ENCODE peak calls at places on chromosomes 6 and 20, in ten cellular contexts. G, Y, W, K, A, L, N, M, U and E are unnamed samples.

GRCh38 chr6:34383171-34383631 is 9.3 kb downstream of the NUDT3 start:
- DNase-seq in G (no peak), M (no peak), A (peak), L (no peak), N (no peak), W (no peak), Y (peak), U (no peak), K (no peak), E (no peak)

GRCh38 chr6:45422541-45423110 is 44.9 kb upstream of the SUPT3H start:
- DNase-seq in G (peak), N (peak), M (no peak), Y (peak), W (peak), U (peak), L (peak), A (peak), K (no peak), E (no peak)

GRCh38 chr6:112501705-112502104 is 154.6 kb downstream of the RFPL4B start:
- DNase-seq in W (no peak), K (no peak), A (peak), G (peak), M (no peak), U (peak), N (no peak), L (no peak), Y (no peak), E (peak)

GRCh38 chr20:58559368-58559729 is 44.1 kb upstream of the APCDD1L start:
- DNase-seq in N (no peak), U (no peak), M (no peak), L (no peak), A (no peak), K (peak), W (no peak), Y (no peak), G (no peak), E (no peak)

GRCh38 chr6:1607557-1608221 is 2.0 kb upstream of the FOXC1 start:
- DNase-seq in A (no peak), G (no peak), L (no peak), N (no peak), Y (no peak), K (peak), U (peak), M (no peak), W (no peak), E (no peak)

GRCh38 chr6:35312763-35313125 is 15.1 kb downstream of the DEF6 start:
- DNase-seq in A (no peak), K (no peak), L (no peak), G (no peak), U (no peak), N (no peak), W (no peak), M (no peak), Y (no peak), E (no peak)

GRCh38 chr6:168908887-168909286 is 344.8 kb downstream of the THBS2 start:
- DNase-seq in K (peak), Y (peak), U (no peak), A (peak), M (no peak), L (no peak), W (no peak), N (no peak), G (no peak), E (no peak)

GRCh38 chr6:56613247-56613851 is 29.3 kb downstream of the DST start:
- DNase-seq in L (no peak), K (no peak), W (no peak), Y (no peak), A (no peak), G (no peak), M (no peak), U (no peak), N (no peak), E (no peak)

GRCh38 chr20:33178726-33179125 is 10.8 kb downstream of the BPIFA2 start:
- DNase-seq in N (no peak), W (peak), M (no peak), L (peak), K (peak), A (no peak), Y (no peak), U (no peak), G (no peak), E (no peak)

GRCh38 chr20:32763202-32763999 is 1.2 kb downstream of the DNMT3B start:
- DNase-seq in K (no peak), L (no peak), A (no peak), M (peak), G (no peak), N (no peak), W (no peak), Y (no peak), U (no peak), E (no peak)

GRCh38 chr6:134830945-134831344 is 119.0 kb downstream of the ALDH8A1 start:
- DNase-seq in K (no peak), L (no peak), U (no peak), N (no peak), W (no peak), Y (no peak), G (no peak), M (no peak), A (no peak), E (no peak)

GRCh38 chr6:92521553-92521952 is 897.8 kb downstream of the EPHA7 start:
- DNase-seq in W (no peak), L (no peak), A (no peak), Y (no peak), U (no peak), N (no peak), G (no peak), M (no peak), K (no peak), E (no peak)

GRCh38 chr6:42451146-42451594 is 556 bp downstream of the TRERF1 start:
- DNase-seq in M (no peak), W (no peak), K (no peak), U (no peak), L (no peak), A (no peak), Y (no peak), G (no peak), N (no peak), E (no peak)

GRCh38 chr20:2955257-2955950 is 82.1 kb downstream of the PTPRA start:
- DNase-seq in M (no peak), L (no peak), K (no peak), U (no peak), G (no peak), A (no peak), W (no peak), N (no peak), Y (peak), E (no peak)

GRCh38 chr20:41717464-41717863 is 99.3 kb upstream of the CHD6 start:
- DNase-seq in W (peak), G (no peak), N (no peak), A (peak), M (no peak), U (no peak), Y (no peak), K (no peak), L (no peak), E (no peak)

GRCh38 chr20:46151936-46152335 is 33.8 kb downstream of the CD40 start:
- DNase-seq in M (no peak), A (no peak), K (no peak), L (no peak), W (no peak), G (no peak), U (no peak), N (no peak), Y (no peak), E (no peak)

GRCh38 chr6:145891126-145891525 is 73.0 kb downstream of the SHPRH start:
- DNase-seq in W (no peak), A (peak), U (no peak), N (no peak), K (no peak), Y (peak), G (no peak), L (no peak), M (no peak), E (no peak)

GRCh38 chr20:14622796-14623195 is 285.4 kb upstream of the FLRT3 start:
- DNase-seq in K (peak), M (no peak), G (no peak), U (no peak), N (no peak), Y (no peak), W (peak), L (no peak), A (peak), E (peak)

GRCh38 chr6:150900049-150900448 is 34.5 kb downstream of the MTHFD1L start:
- DNase-seq in L (no peak), Y (no peak), A (no peak), N (no peak), K (no peak), M (no peak), G (no peak), U (no peak), W (no peak), E (no peak)

GRCh38 chr6:168417158-168417557 is 23.8 kb upstream of the SMOC2 start:
- DNase-seq in M (peak), W (no peak), G (no peak), A (peak), N (no peak), U (peak), L (no peak), K (no peak), Y (no peak), E (no peak)

GRCh38 chr6:148223424-148223842 is 119.2 kb upstream of the SASH1 start:
- DNase-seq in L (no peak), A (no peak), U (no peak), Y (peak), W (no peak), K (peak), M (no peak), G (no peak), N (no peak), E (no peak)

GRCh38 chr20:49186535-49187329 is 1.4 kb downstream of the STAU1 start:
- DNase-seq in L (peak), Y (peak), N (peak), W (peak), G (peak), A (peak), K (peak), U (peak), M (peak), E (peak)

GRCh38 chr6:21001736-21002135 is 467.5 kb downstream of the CDKAL1 start:
- DNase-seq in K (no peak), G (no peak), Y (peak), A (peak), W (no peak), M (no peak), L (no peak), U (no peak), N (no peak), E (no peak)

GRCh38 chr6:147035891-147036290 is 168.3 kb upstream of the STXBP5 start:
- DNase-seq in A (peak), G (no peak), L (no peak), N (no peak), Y (no peak), M (no peak), K (no peak), U (no peak), W (no peak), E (no peak)

GRCh38 chr20:18256440-18257090 is 31.8 kb upstream of the ZNF133 start:
- DNase-seq in U (no peak), L (no peak), M (no peak), Y (no peak), K (no peak), N (no peak), W (no peak), A (no peak), G (no peak), E (no peak)

GRCh38 chr6:67212584-67212983 is 1422.5 kb upstream of the ADGRB3 start:
- DNase-seq in N (no peak), M (no peak), A (no peak), L (no peak), K (no peak), U (no peak), W (no peak), G (no peak), Y (no peak), E (no peak)

GRCh38 chr20:9286501-9286900 is 217.6 kb downstream of the PLCB4 start:
- DNase-seq in M (no peak), G (no peak), K (no peak), U (no peak), Y (no peak), L (no peak), N (no peak), A (no peak), W (no peak), E (no peak)

GRCh38 chr6:32666420-32667300 is at the start of gene HLA-DQB1:
- DNase-seq in L (no peak), N (no peak), K (no peak), G (peak), A (peak), Y (no peak), U (no peak), M (no peak), W (no peak), E (no peak)

GRCh38 chr6:133992992-133993682 is 40.1 kb downstream of the TBPL1 start:
- DNase-seq in U (no peak), G (no peak), L (no peak), Y (no peak), K (no peak), W (no peak), A (peak), N (no peak), M (no peak), E (no peak)

GRCh38 chr20:363319-364078 is 16.6 kb downstream of the NRSN2 start:
- DNase-seq in W (no peak), M (no peak), Y (peak), A (no peak), L (no peak), N (no peak), U (no peak), K (peak), G (no peak), E (no peak)

GRCh38 chr6:38079107-38079506 is 259.6 kb downstream of the ZFAND3 start:
- DNase-seq in L (no peak), U (no peak), M (no peak), Y (no peak), K (no peak), N (no peak), G (no peak), A (no peak), W (no peak), E (no peak)

GRCh38 chr20:8545212-8545611 is 413.1 kb downstream of the PLCB1 start:
- DNase-seq in M (no peak), G (no peak), K (no peak), U (no peak), A (peak), W (no peak), N (no peak), Y (peak), L (no peak), E (no peak)

GRCh38 chr20:23915844-23916243 is 36.3 kb upstream of the CST5 start:
- DNase-seq in L (no peak), U (no peak), Y (no peak), M (no peak), K (no peak), N (no peak), W (no peak), A (no peak), G (no peak), E (no peak)

GRCh38 chr6:160069459-160069858 is 52.2 kb upstream of the SLC22A1 start:
- DNase-seq in L (no peak), G (no peak), W (no peak), Y (no peak), N (no peak), A (no peak), K (no peak), U (no peak), M (no peak), E (no peak)

GRCh38 chr6:22964334-22964733 is 395.0 kb downstream of the HDGFL1 start:
- DNase-seq in Y (no peak), W (no peak), N (no peak), K (no peak), L (no peak), U (no peak), M (no peak), G (no peak), A (no peak), E (no peak)

GRCh38 chr6:52221302-52221701 is 23.0 kb downstream of the IL17F start:
- DNase-seq in N (no peak), K (no peak), M (no peak), U (no peak), L (no peak), Y (no peak), W (no peak), A (no peak), G (no peak), E (no peak)

GRCh38 chr20:856361-856775 is 22.9 kb downstream of the FAM110A start:
- DNase-seq in L (no peak), W (no peak), K (peak), N (peak), G (no peak), U (no peak), A (peak), Y (peak), M (peak), E (peak)

GRCh38 chr6:73043446-73043845 is 181.8 kb downstream of the KHDC1L start:
- DNase-seq in W (no peak), G (no peak), L (no peak), N (no peak), U (no peak), A (no peak), K (no peak), M (no peak), Y (no peak), E (peak)

GRCh38 chr6:132443206-132443605 is 41.9 kb upstream of the MOXD1 start:
- DNase-seq in U (no peak), W (no peak), Y (peak), G (no peak), L (no peak), A (peak), N (no peak), K (no peak), M (no peak), E (no peak)

DNA sequence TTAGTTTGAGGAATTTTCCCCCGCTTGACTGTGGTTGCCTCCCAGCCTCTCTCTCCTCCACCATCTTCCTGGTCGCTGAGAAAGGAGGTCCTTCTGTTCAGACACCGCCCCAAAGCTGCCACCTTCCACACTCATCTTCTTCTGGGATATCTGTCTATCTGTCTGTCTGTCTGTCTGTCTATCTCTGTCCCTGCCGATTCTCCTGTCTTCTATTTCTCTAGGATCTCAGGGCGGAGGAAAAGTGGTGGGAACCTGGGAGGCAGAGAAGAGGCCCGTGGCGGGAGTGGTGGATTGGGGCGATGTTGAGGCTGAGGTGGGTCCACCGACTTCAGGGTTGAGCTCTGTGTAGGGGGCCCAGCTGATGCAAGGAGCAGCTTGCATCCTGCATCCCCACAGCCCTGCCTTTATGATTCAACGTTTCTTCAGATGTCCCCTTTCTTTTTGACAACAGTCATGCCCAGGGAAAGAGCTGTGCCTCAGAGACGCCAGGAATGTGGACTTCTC is 196.9 kb upstream of the ZNF184 start:
- DNase-seq in W (no peak), L (no peak), Y (no peak), K (no peak), N (no peak), A (no peak), U (no peak), M (no peak), G (no peak), E (no peak)
- H3K4me3 ChIP-seq in W (no peak), L (no peak), Y (peak), K (peak), N (no peak), A (peak), U (no peak), M (no peak), G (no peak), E (peak)

GRCh38 chr6:156167289-156168076 is 609.7 kb upstream of the ARID1B start:
- DNase-seq in Y (peak), G (peak), L (no peak), N (no peak), M (no peak), U (no peak), A (peak), W (no peak), K (no peak), E (peak)
- H3K4me3 ChIP-seq in Y (no peak), G (peak), L (no peak), N (no peak), M (peak), U (peak), A (no peak), W (peak), K (no peak), E (no peak)

DNA sequence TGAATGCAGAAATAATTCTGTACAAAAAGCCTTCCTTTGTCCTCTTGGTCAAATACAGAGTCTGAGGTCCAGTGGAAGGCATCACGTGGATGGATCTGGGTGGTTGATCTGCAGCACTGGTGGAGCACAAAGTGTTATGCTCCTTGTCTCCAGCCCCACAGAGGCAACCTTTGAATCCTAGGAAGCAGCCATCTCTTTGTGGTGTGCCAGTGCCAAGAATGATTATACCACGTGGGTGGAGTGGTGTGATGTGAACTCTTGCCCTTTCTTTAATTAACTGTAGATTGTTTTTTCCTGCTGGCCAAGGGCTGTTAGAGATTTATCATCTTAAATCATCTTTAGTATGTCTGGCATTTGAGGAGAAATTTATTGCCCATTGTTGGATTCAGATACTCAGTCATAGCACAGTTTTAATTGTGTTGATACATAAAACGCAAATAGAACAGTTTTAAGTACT is 31.1 kb downstream of the NCOA7 start:
- DNase-seq in K (peak), G (no peak), M (no peak), W (no peak), U (no peak), Y (no peak), A (no peak), N (no peak), L (no peak), E (no peak)
- H3K4me3 ChIP-seq in K (no peak), G (no peak), M (no peak), W (no peak), U (no peak), Y (no peak), A (no peak), N (no peak), L (no peak), E (no peak)

GRCh38 chr6:83182114-83182513 is 11.0 kb downstream of the PGM3 start:
- DNase-seq in L (no peak), K (no peak), U (no peak), G (no peak), A (no peak), N (no peak), M (no peak), Y (no peak), W (no peak), E (no peak)

GRCh38 chr6:83180396-83180950 is 12.6 kb downstream of the PGM3 start:
- DNase-seq in G (no peak), M (no peak), W (no peak), A (no peak), K (no peak), L (no peak), U (no peak), Y (no peak), N (no peak), E (no peak)

GRCh38 chr6:83188501-83188900 is 4.6 kb downstream of the PGM3 start:
- DNase-seq in U (no peak), A (no peak), K (no peak), Y (no peak), M (no peak), L (no peak), W (no peak), N (no peak), G (no peak), E (no peak)

GRCh38 chr6:83185096-83185495 is 8.0 kb downstream of the PGM3 start:
- DNase-seq in L (no peak), M (no peak), A (no peak), N (no peak), U (no peak), W (no peak), G (no peak), Y (no peak), K (no peak), E (no peak)

GRCh38 chr6:83183082-83183828 is 9.8 kb downstream of the PGM3 start:
- DNase-seq in U (no peak), N (no peak), Y (peak), G (no peak), L (no peak), W (no peak), M (no peak), A (peak), K (no peak), E (no peak)
- H3K4me3 ChIP-seq in U (no peak), N (no peak), Y (no peak), G (no peak), L (no peak), W (no peak), M (no peak), A (no peak), K (no peak), E (no peak)

GRCh38 chr6:114343782-114344144 is 940 bp upstream of the HS3ST5 start:
- DNase-seq in N (no peak), M (no peak), K (no peak), A (no peak), W (no peak), Y (no peak), U (no peak), G (no peak), L (no peak), E (no peak)
- H3K4me3 ChIP-seq in N (no peak), M (no peak), K (peak), A (peak), W (peak), Y (no peak), U (peak), G (peak), L (no peak), E (peak)

DNA sequence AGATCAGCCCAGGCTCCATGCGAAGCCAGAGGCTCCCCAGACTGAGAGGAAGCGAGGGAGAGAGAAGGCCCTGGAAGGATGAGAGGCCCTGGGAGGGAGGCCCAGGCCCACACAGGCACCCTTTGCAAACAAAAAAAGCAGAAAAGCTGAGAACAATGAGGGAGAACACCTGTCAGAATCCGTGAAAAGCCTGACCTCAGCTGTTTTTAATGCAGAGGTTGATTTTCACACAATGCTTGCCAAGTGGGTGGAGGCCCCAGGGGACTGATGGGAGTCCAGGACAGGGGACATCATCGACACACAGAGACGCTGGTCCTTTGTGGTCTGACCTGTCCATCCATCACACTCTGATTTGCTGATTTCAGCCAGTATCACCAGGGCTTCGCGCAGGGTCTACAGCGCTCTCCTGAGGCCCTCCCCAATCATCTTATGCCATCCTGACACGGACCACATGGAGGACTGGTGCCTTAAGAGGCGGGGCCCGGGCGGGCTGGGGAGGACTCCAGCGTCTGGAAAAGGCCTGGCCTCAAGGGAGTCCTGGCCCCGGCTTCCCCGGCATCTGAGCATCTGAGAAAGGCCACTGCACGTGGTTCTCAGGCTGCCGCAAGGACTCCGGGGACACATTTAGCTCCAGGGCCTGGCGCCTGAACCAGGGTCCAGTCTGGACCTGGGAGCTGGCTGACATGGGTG is 21.5 kb downstream of the BHLHE23 start:
- DNase-seq in K (no peak), A (no peak), U (no peak), L (no peak), N (no peak), W (no peak), G (peak), M (no peak), Y (no peak), E (no peak)
- H3K4me3 ChIP-seq in K (no peak), A (no peak), U (no peak), L (no peak), N (no peak), W (no peak), G (no peak), M (no peak), Y (no peak), E (no peak)